ENCODE peak calls at places on chromosomes 16 and 17, in ten cellular contexts. L, A, Z, F, X, H, D, V, K and N are unnamed samples.

GRCh38 chr16:67673712-67674580 is 7.3 kb downstream of the C16orf86 start:
- DNase-seq in L (no peak), K (peak; percentile 27), D (no peak), A (no peak), F (no peak), V (peak; percentile 17), Z (no peak), X (no peak), H (peak; percentile 63), N (no peak)

GRCh38 chr16:49019826-49020401 is 261.7 kb downstream of the CBLN1 start:
- DNase-seq in X (no peak), D (no peak), L (no peak), K (no peak), F (no peak), Z (no peak), A (no peak), V (no peak), H (peak; percentile 53), N (no peak)

GRCh38 chr16:16881771-16882170 is 502.8 kb downstream of the NPIPA7 start:
- DNase-seq in F (no peak), H (no peak), A (no peak), X (no peak), K (no peak), Z (no peak), L (no peak), V (no peak), D (no peak), N (no peak)

GRCh38 chr16:54466233-54466632 is 179.6 kb upstream of the IRX3 start:
- DNase-seq in H (peak; percentile 82), X (no peak), V (no peak), L (no peak), D (no peak), Z (no peak), F (no peak), A (no peak), K (no peak), N (no peak)

GRCh38 chr16:1990336-1991134 is 765 bp downstream of the SYNGR3 start:
- DNase-seq in H (peak; percentile 50), L (peak; percentile 76), Z (no peak), D (peak; percentile 79), X (no peak), F (peak; percentile 48), V (peak; percentile 68), K (no peak), A (no peak), N (no peak)

GRCh38 chr17:59842901-59843652 is 49.7 kb downstream of the TUBD1 start:
- DNase-seq in X (no peak), Z (peak; percentile 60), H (no peak), F (no peak), V (no peak), K (peak; percentile 94), A (no peak), L (no peak), D (no peak), N (peak; percentile 88)

GRCh38 chr16:57867000-57867561 is 64.8 kb upstream of the KIFC3 start:
- DNase-seq in X (no peak), Z (no peak), V (no peak), K (no peak), L (no peak), D (no peak), F (no peak), A (no peak), H (peak; percentile 75), N (no peak)

GRCh38 chr16:85110105-85110504 is 2.2 kb downstream of the CIBAR2 start:
- DNase-seq in A (no peak), K (no peak), V (no peak), X (no peak), L (no peak), D (no peak), H (no peak), F (no peak), Z (no peak), N (no peak)